ENCODE peak calls at places on chromosomes 12 and 14, in seven cellular contexts. K is RCC 7860; M is naive B cell; X is activated T-helper 9 cell treated with anti-CD3 and anti-CD28 coated beads, Interleukin-2, amount 50 U/mL, for 16 hours; Y is activated naive CD8-positive, alpha-beta T cell treated with anti-CD3 and anti-CD28 coated beads for 36 hours; H is cardiac fibroblast; L is AG10803. W is an unnamed sample.

GRCh38 chr14:91354979-91355685 is 62.5 kb downstream of the CCDC88C start:
- DNase-seq in K (no peak), M (peak), X (peak), Y (peak), H (no peak), L (no peak), W (no peak)

GRCh38 chr12:45464699-45465098 is 248.8 kb downstream of the ANO6 start:
- DNase-seq in K (no peak), M (no peak), X (no peak), Y (no peak), H (no peak), L (no peak), W (no peak)

GRCh38 chr12:127620956-127621355 is 646.0 kb upstream of the TMEM132C start:
- DNase-seq in K (no peak), M (no peak), X (no peak), Y (no peak), H (no peak), L (no peak), W (no peak)

GRCh38 chr14:94292872-94293577 is at the start of gene SERPINA10:
- DNase-seq in K (no peak), M (no peak), X (no peak), Y (no peak), H (no peak), L (no peak), W (no peak)

GRCh38 chr12:30100736-30101135 is 317.0 kb upstream of the TMTC1 start:
- DNase-seq in K (no peak), M (no peak), X (no peak), Y (no peak), H (no peak), L (no peak), W (no peak)

GRCh38 chr12:50326636-50327284 is 43.4 kb upstream of the LIMA1 start:
- DNase-seq in K (no peak), M (no peak), X (no peak), Y (no peak), H (peak), L (peak), W (no peak)

GRCh38 chr12:17352164-17352563 is 737.8 kb downstream of the RERGL start:
- DNase-seq in K (no peak), M (no peak), X (no peak), Y (no peak), H (no peak), L (no peak), W (no peak)

GRCh38 chr12:47991592-47991991 is 12.7 kb downstream of the COL2A1 start:
- DNase-seq in K (no peak), M (no peak), X (no peak), Y (no peak), H (no peak), L (no peak), W (peak)

GRCh38 chr12:111440631-111441030 is 34.9 kb downstream of the SH2B3 start:
- DNase-seq in K (no peak), M (no peak), X (no peak), Y (no peak), H (no peak), L (no peak), W (no peak)

GRCh38 chr12:124524231-124524925 is 43.0 kb downstream of the NCOR2 start:
- DNase-seq in K (peak), M (no peak), X (no peak), Y (no peak), H (peak), L (peak), W (no peak)

GRCh38 chr14:71566276-71566675 is 366.0 kb upstream of the RGS6 start:
- DNase-seq in K (no peak), M (peak), X (no peak), Y (no peak), H (no peak), L (no peak), W (no peak)

GRCh38 chr12:3378655-3379054 is 112.3 kb upstream of the PRMT8 start:
- DNase-seq in K (no peak), M (no peak), X (no peak), Y (no peak), H (no peak), L (no peak), W (no peak)

GRCh38 chr12:65602579-65603295 is 221.5 kb upstream of the HMGA2 start:
- DNase-seq in K (peak), M (no peak), X (no peak), Y (peak), H (peak), L (peak), W (peak)

GRCh38 chr12:118213452-118213851 is 77.5 kb downstream of the PEBP1 start:
- DNase-seq in K (no peak), M (no peak), X (no peak), Y (no peak), H (no peak), L (no peak), W (no peak)

GRCh38 chr12:30308010-30308717 is 387.5 kb downstream of the IPO8 start:
- DNase-seq in K (no peak), M (no peak), X (no peak), Y (no peak), H (no peak), L (no peak), W (no peak)

GRCh38 chr12:90922068-90922743 is 32.8 kb downstream of the CCER1 start:
- DNase-seq in K (no peak), M (no peak), X (no peak), Y (no peak), H (peak), L (peak), W (no peak)

GRCh38 chr14:87772854-87773253 is 220.1 kb downstream of the GALC start:
- DNase-seq in K (no peak), M (no peak), X (no peak), Y (no peak), H (no peak), L (no peak), W (no peak)

GRCh38 chr14:95338436-95338835 is 18.7 kb upstream of the CLMN start:
- DNase-seq in K (no peak), M (no peak), X (no peak), Y (no peak), H (no peak), L (no peak), W (no peak)

GRCh38 chr12:127374447-127374846 is 892.5 kb upstream of the TMEM132C start:
- DNase-seq in K (no peak), M (no peak), X (no peak), Y (no peak), H (no peak), L (no peak), W (no peak)

GRCh38 chr14:86788229-86788628 is 1204.8 kb downstream of the GALC start:
- DNase-seq in K (no peak), M (no peak), X (no peak), Y (no peak), H (no peak), L (no peak), W (no peak)

GRCh38 chr12:57254506-57255280 is 3.7 kb upstream of the STAC3 start:
- DNase-seq in K (no peak), M (no peak), X (no peak), Y (no peak), H (no peak), L (no peak), W (no peak)

GRCh38 chr12:13044002-13044858 is at the start of gene FAM234B:
- DNase-seq in K (no peak), M (peak), X (peak), Y (peak), H (peak), L (peak), W (peak)

GRCh38 chr12:54164402-54165145 is 24.2 kb downstream of the SMUG1 start:
- DNase-seq in K (no peak), M (no peak), X (no peak), Y (no peak), H (no peak), L (no peak), W (no peak)

GRCh38 chr12:131347345-131347714 is 363.6 kb upstream of the SFSWAP start:
- DNase-seq in K (no peak), M (no peak), X (no peak), Y (no peak), H (no peak), L (no peak), W (no peak)

GRCh38 chr12:87270894-87271293 is 758.3 kb downstream of the C12orf50 start:
- DNase-seq in K (peak), M (no peak), X (no peak), Y (no peak), H (peak), L (peak), W (peak)

GRCh38 chr12:110012137-110012536 is 12.9 kb downstream of the ANKRD13A start:
- DNase-seq in K (no peak), M (peak), X (no peak), Y (no peak), H (peak), L (no peak), W (no peak)

GRCh38 chr14:51419685-51420084 is 179.6 kb downstream of the TMX1 start:
- DNase-seq in K (no peak), M (peak), X (peak), Y (peak), H (no peak), L (no peak), W (no peak)

W was measured in neuronal stem cell.